ENCODE peak calls at places on chromosome 10, in four cellular contexts. One of them, this sample, is unnamed.

GRCh38 chr10:88066876-88067275 is 203.5 kb downstream of the PTEN start:
- DNase-seq in H1: no peak
- DNase-seq in GM12878: no peak
- DNase-seq in HepG2: no peak
- DNase-seq in this sample: no peak

GRCh38 chr10:132942740-132943554 is 577 bp upstream of the CFAP46 start:
- DNase-seq in GM12878: no peak
- DNase-seq in HepG2: no peak
- DNase-seq in H1: no peak
- DNase-seq in this sample: no peak

GRCh38 chr10:6707329-6707728 is 127.3 kb upstream of the PRKCQ start:
- DNase-seq in HepG2: peak
- DNase-seq in H1: no peak
- DNase-seq in GM12878: no peak
- DNase-seq in this sample: no peak

GRCh38 chr10:72124984-72125383 is 36.6 kb upstream of the SPOCK2 start:
- DNase-seq in H1: no peak
- DNase-seq in HepG2: no peak
- DNase-seq in GM12878: no peak
- DNase-seq in this sample: no peak

GRCh38 chr10:102268333-102268999 is 23.1 kb downstream of the GBF1 start:
- DNase-seq in HepG2: no peak
- DNase-seq in H1: no peak
- DNase-seq in GM12878: no peak
- DNase-seq in this sample: no peak

GRCh38 chr10:120931423-120931822 is 80.3 kb downstream of the WDR11 start:
- DNase-seq in H1: no peak
- DNase-seq in GM12878: no peak
- DNase-seq in HepG2: no peak
- DNase-seq in this sample: no peak

GRCh38 chr10:17854044-17854652 is 45.0 kb downstream of the MRC1 start:
- DNase-seq in H1: no peak
- DNase-seq in GM12878: peak
- DNase-seq in HepG2: no peak
- DNase-seq in this sample: no peak

GRCh38 chr10:31467791-31468535 is 148.9 kb downstream of the ZEB1 start:
- DNase-seq in H1: peak
- DNase-seq in HepG2: peak
- DNase-seq in GM12878: no peak
- DNase-seq in this sample: peak

GRCh38 chr10:78589687-78590086 is 479.1 kb upstream of the ZMIZ1 start:
- DNase-seq in H1: no peak
- DNase-seq in GM12878: no peak
- DNase-seq in HepG2: peak
- DNase-seq in this sample: no peak

GRCh38 chr10:15879058-15879457 is 18.8 kb upstream of the MINDY3 start:
- DNase-seq in HepG2: peak
- DNase-seq in GM12878: no peak
- DNase-seq in H1: no peak
- DNase-seq in this sample: no peak

GRCh38 chr10:27865221-27865635 is 119.6 kb upstream of the MKX start:
- DNase-seq in HepG2: no peak
- DNase-seq in GM12878: no peak
- DNase-seq in H1: no peak
- DNase-seq in this sample: no peak

GRCh38 chr10:21496285-21497176 is 29.0 kb downstream of the SKIDA1 start:
- DNase-seq in GM12878: no peak
- DNase-seq in H1: no peak
- DNase-seq in HepG2: peak
- DNase-seq in this sample: no peak

GRCh38 chr10:22927661-22928403 is at the start of gene ARMC3:
- DNase-seq in HepG2: peak
- DNase-seq in GM12878: no peak
- DNase-seq in H1: peak
- DNase-seq in this sample: peak

GRCh38 chr10:69088801-69089501 is 1.0 kb downstream of the SRGN start:
- DNase-seq in GM12878: peak
- DNase-seq in H1: no peak
- DNase-seq in HepG2: no peak
- DNase-seq in this sample: no peak

GRCh38 chr10:69086131-69086530 is 1.8 kb upstream of the SRGN start:
- DNase-seq in GM12878: no peak
- DNase-seq in H1: no peak
- DNase-seq in HepG2: no peak
- DNase-seq in this sample: no peak

GRCh38 chr10:69087600-69088470 is at the start of gene SRGN:
- DNase-seq in H1: no peak
- DNase-seq in GM12878: peak
- DNase-seq in HepG2: no peak
- DNase-seq in this sample: no peak

GRCh38 chr10:69089638-69090599 is 2.0 kb downstream of the SRGN start:
- DNase-seq in HepG2: no peak
- DNase-seq in H1: no peak
- DNase-seq in GM12878: peak
- DNase-seq in this sample: no peak

GRCh38 chr10:69088471-69088769 is 517 bp downstream of the SRGN start:
- DNase-seq in GM12878: no peak
- DNase-seq in HepG2: no peak
- DNase-seq in H1: no peak
- DNase-seq in this sample: no peak
- TF ChIP-seq SUZ12 in GM12878: no peak
- TF ChIP-seq SUZ12 in HepG2: no peak
- TF ChIP-seq SUZ12 in H1: no peak
- TF ChIP-seq SUZ12 in this sample: no peak

GRCh38 chr10:80433134-80433533 is 21.0 kb upstream of the TSPAN14 start:
- DNase-seq in HepG2: no peak
- DNase-seq in GM12878: no peak
- DNase-seq in H1: no peak
- DNase-seq in this sample: no peak

GRCh38 chr10:80425901-80426300 is 17.6 kb downstream of the PRXL2A start:
- DNase-seq in H1: no peak
- DNase-seq in GM12878: no peak
- DNase-seq in HepG2: no peak
- DNase-seq in this sample: no peak

GRCh38 chr10:80429521-80429966 is 21.2 kb downstream of the PRXL2A start:
- DNase-seq in H1: no peak
- DNase-seq in GM12878: no peak
- DNase-seq in HepG2: no peak
- DNase-seq in this sample: no peak
- TF ChIP-seq YY1 in H1: no peak
- TF ChIP-seq YY1 in GM12878: no peak
- TF ChIP-seq YY1 in HepG2: no peak
- TF ChIP-seq YY1 in this sample: no peak

GRCh38 chr10:47029181-47029971 is 118.1 kb downstream of the PTPN20 start:
- DNase-seq in GM12878: no peak
- DNase-seq in H1: no peak
- DNase-seq in HepG2: no peak
- DNase-seq in this sample: no peak
- TF ChIP-seq SUZ12 in GM12878: no peak
- TF ChIP-seq SUZ12 in H1: no peak
- TF ChIP-seq SUZ12 in HepG2: no peak
- TF ChIP-seq SUZ12 in this sample: no peak

DNA sequence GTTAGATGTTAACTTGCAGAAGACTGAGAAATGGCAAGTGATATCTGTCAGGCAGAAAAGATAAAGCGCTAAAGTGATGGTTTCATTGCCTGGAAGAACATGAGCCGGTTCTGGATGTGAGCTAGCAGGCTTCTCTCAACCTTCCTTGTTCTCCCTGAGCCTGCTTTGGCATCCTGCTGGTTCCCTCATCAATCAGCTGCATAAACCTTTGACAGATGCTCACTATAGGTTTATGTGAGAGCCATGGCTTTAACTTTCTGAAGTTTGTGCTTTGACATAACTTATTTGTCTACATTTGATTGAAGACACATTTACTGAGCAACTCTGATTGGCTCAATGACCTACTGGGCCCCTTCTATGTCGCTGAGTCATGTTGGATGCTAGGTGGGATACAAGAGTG is 192.1 kb downstream of the ADAM12 start:
- DNase-seq in HepG2: no peak
- DNase-seq in GM12878: no peak
- DNase-seq in H1: no peak
- DNase-seq in this sample: no peak
- TF ChIP-seq YY1 in HepG2: no peak
- TF ChIP-seq YY1 in GM12878: no peak
- TF ChIP-seq YY1 in H1: no peak
- TF ChIP-seq YY1 in this sample: no peak